ENCODE peak calls at places on chromosomes 5 and 9, in four cellular contexts. G is H1, E is IMR-90, N is mesendoderm. Q is an unnamed sample.

GRCh38 chr9:86353591-86354047 is 591 bp downstream of the TUT7 start:
- DNase-seq in G (peak; percentile 1), E (no peak), N (no peak), Q (no peak)

GRCh38 chr5:114782217-114782616 is 387.5 kb downstream of the TRIM36 start:
- DNase-seq in G (no peak), E (no peak), N (no peak), Q (no peak)

GRCh38 chr5:138157626-138158025 is 18.4 kb upstream of the NME5 start:
- DNase-seq in G (no peak), E (no peak), N (no peak), Q (no peak)

GRCh38 chr9:134807726-134808125 is 72.9 kb upstream of the FCN2 start:
- DNase-seq in G (no peak), E (peak; percentile 64), N (no peak), Q (no peak)

GRCh38 chr9:88173378-88173999 is 35.2 kb upstream of the SPATA31C2 start:
- DNase-seq in G (peak; percentile 27), E (peak; percentile 73), N (peak; percentile 93), Q (peak; percentile 69)

GRCh38 chr9:89839427-89839826 is 234.6 kb downstream of the GADD45G start:
- DNase-seq in G (no peak), E (no peak), N (no peak), Q (no peak)

GRCh38 chr9:70865471-70865870 is 255.9 kb downstream of the TRPM3 start:
- DNase-seq in G (no peak), E (no peak), N (no peak), Q (no peak)

GRCh38 chr5:57102905-57103255 is 71.0 kb upstream of the GPBP1 start:
- DNase-seq in G (no peak), E (no peak), N (no peak), Q (no peak)

GRCh38 chr5:66757219-66757833 is 161.1 kb downstream of the MAST4 start:
- DNase-seq in G (no peak), E (peak; percentile 44), N (peak; percentile 44), Q (no peak)

GRCh38 chr5:143182901-143183820 is 220.3 kb downstream of the NR3C1 start:
- DNase-seq in G (no peak), E (peak; percentile 48), N (peak; percentile 27), Q (no peak)

GRCh38 chr9:71901695-71902094 is 9.3 kb downstream of the ABHD17B start:
- DNase-seq in G (no peak), E (no peak), N (peak; percentile 16), Q (no peak)

GRCh38 chr9:117081641-117082317 is 333.1 kb downstream of the ASTN2 start:
- DNase-seq in G (no peak), E (no peak), N (no peak), Q (no peak)

GRCh38 chr5:143653256-143653655 is 158.7 kb upstream of the HMHB1 start:
- DNase-seq in G (no peak), E (no peak), N (no peak), Q (no peak)

GRCh38 chr5:168096525-168096924 is 194.9 kb upstream of the WWC1 start:
- DNase-seq in G (no peak), E (no peak), N (no peak), Q (no peak)

GRCh38 chr5:168088415-168089165 is 202.9 kb upstream of the WWC1 start:
- DNase-seq in G (no peak), E (no peak), N (no peak), Q (no peak)

GRCh38 chr5:168093200-168093930 is 198.1 kb upstream of the WWC1 start:
- DNase-seq in G (no peak), E (no peak), N (no peak), Q (no peak)

GRCh38 chr5:168089201-168089887 is 202.1 kb upstream of the WWC1 start:
- DNase-seq in G (no peak), E (no peak), N (no peak), Q (no peak)

GRCh38 chr5:168092786-168093185 is 198.7 kb upstream of the WWC1 start:
- DNase-seq in G (no peak), E (no peak), N (no peak), Q (no peak)
- H4K5ac ChIP-seq in G (no peak overlapping the region), E (no peak overlapping the region), N (no peak overlapping the region), Q (no peak overlapping the region)

GRCh38 chr5:61687371-61687770 is 355.3 kb downstream of the ZSWIM6 start:
- DNase-seq in G (no peak), E (no peak), N (no peak), Q (no peak)

GRCh38 chr5:61680247-61680646 is 348.2 kb downstream of the ZSWIM6 start:
- DNase-seq in G (no peak), E (no peak), N (no peak), Q (no peak)

GRCh38 chr5:61686491-61687257 is 354.6 kb downstream of the ZSWIM6 start:
- DNase-seq in G (no peak), E (no peak), N (no peak), Q (no peak)

GRCh38 chr5:61679562-61679961 is 347.5 kb downstream of the ZSWIM6 start:
- DNase-seq in G (no peak), E (no peak), N (no peak), Q (no peak)

DNA sequence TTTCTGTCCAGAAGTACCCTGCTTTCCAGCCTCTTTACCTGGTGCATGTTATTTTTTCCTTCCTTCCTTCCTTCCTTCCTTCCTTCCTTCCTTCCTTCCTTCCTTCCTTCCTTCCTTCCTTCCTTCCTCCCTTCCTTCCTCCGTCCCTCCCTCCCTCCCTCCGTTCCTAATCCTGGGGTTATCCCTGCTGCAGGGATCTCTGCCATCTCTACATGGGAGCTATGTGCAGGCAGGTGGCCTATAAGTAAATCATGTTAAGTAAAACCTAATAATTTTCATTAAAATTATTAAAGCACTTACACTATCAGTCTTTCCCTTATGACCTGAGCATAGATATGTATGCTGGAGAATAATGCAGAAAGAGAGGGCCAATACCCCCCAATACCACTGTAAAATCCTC is 351.9 kb downstream of the ZSWIM6 start:
- DNase-seq in G (no peak), E (no peak), N (no peak), Q (no peak)
- H4K5ac ChIP-seq in G (no peak overlapping the region), E (no peak overlapping the region), N (no peak overlapping the region), Q (no peak overlapping the region)

GRCh38 chr5:174431504-174431903 is 292.9 kb upstream of the MSX2 start:
- DNase-seq in G (no peak), E (no peak), N (peak; percentile 65), Q (no peak)

GRCh38 chr5:174430940-174431339 is 293.4 kb upstream of the MSX2 start:
- DNase-seq in G (no peak), E (no peak), N (no peak), Q (no peak)

GRCh38 chr5:174428895-174429294 is 295.5 kb upstream of the MSX2 start:
- DNase-seq in G (no peak), E (no peak), N (no peak), Q (no peak)

GRCh38 chr5:174436805-174437204 is 287.6 kb upstream of the MSX2 start:
- DNase-seq in G (no peak), E (no peak), N (no peak), Q (no peak)

DNA sequence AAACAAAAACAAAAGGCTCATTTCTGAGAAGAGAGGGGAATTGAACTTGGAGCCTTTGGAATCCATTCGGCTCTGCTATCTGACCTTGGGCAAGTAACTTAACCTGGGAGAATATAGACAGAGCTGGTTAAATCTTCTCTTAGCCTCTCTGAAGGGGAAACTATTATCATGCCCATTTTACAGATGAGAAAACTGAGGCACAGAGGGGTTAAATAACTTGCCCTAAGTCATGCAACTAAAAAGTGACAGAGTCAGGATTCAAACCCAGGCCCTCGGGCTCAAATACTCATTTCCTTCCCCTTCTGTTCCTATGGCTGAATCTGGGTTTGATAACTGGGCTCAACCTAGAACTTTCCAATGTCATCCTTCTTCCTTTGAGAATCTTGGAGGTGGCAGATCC is 291.3 kb upstream of the MSX2 start:
- DNase-seq in G (no peak), E (no peak), N (no peak), Q (no peak)
- H4K5ac ChIP-seq in G (no peak overlapping the region), E (no peak overlapping the region), N (no peak overlapping the region), Q (no peak overlapping the region)

GRCh38 chr9:129100383-129101169 is 10.0 kb downstream of the CRAT start:
- DNase-seq in G (no peak), E (no peak), N (peak; percentile 61), Q (peak; percentile 70)

GRCh38 chr9:129098328-129098727 is 12.3 kb downstream of the CRAT start:
- DNase-seq in G (no peak), E (no peak), N (no peak), Q (no peak)

GRCh38 chr9:129095170-129095667 is 14.3 kb downstream of the DOLPP1 start:
- DNase-seq in G (no peak), E (no peak), N (no peak), Q (no peak)

GRCh38 chr9:129095908-129096307 is 14.7 kb downstream of the CRAT start:
- DNase-seq in G (no peak), E (no peak), N (no peak), Q (no peak)

DNA sequence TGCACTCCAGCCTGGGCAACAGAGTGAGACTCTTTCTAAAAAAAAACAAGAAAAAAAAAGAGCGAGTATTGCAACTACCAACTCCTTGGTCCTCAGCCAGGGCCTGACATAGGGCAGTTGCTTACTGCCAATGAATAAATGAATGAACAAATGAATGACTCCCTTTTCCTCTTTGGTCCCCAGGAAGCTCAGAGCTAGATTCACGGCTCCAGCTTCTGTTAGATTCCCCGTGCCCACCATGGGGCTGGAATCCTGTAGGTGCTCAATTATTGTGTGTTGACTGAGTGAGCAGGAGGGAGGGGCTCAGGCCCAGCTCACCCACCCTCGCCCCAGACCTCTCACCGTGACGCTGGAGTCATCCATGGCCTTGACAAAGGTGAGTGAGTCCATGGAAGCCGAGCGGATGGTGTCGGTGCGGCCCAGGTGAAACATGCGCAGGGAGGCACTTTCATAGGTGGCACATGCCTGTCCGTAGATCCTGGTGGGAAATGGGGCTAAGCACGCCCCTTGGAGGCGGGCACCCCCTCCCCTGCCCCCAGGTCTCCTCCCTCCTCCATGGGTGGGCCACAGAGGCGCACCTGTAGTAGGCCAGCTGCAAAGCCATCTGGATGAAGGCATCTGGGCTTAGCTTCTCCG is 12.8 kb downstream of the CRAT start:
- DNase-seq in G (no peak), E (no peak), N (no peak), Q (no peak)
- H4K5ac ChIP-seq in G (no peak overlapping the region), E (no peak overlapping the region), N (no peak overlapping the region), Q (no peak overlapping the region)

GRCh38 chr9:29556746-29557145 is 1983.5 kb upstream of the C9orf72 start:
- DNase-seq in G (no peak), E (no peak), N (no peak), Q (no peak)
- H4K5ac ChIP-seq in G (no peak overlapping the region), E (no peak overlapping the region), N (no peak overlapping the region), Q (no peak overlapping the region)

GRCh38 chr5:33793836-33794549 is 97.8 kb downstream of the ADAMTS12 start:
- DNase-seq in G (no peak), E (no peak), N (no peak), Q (no peak)

GRCh38 chr5:33785571-33785970 is 106.2 kb downstream of the ADAMTS12 start:
- DNase-seq in G (no peak), E (no peak), N (no peak), Q (no peak)

GRCh38 chr5:33789558-33789957 is 102.2 kb downstream of the ADAMTS12 start:
- DNase-seq in G (no peak), E (no peak), N (no peak), Q (no peak)

GRCh38 chr5:33792559-33792958 is 99.2 kb downstream of the ADAMTS12 start:
- DNase-seq in G (no peak), E (no peak), N (no peak), Q (no peak)

DNA sequence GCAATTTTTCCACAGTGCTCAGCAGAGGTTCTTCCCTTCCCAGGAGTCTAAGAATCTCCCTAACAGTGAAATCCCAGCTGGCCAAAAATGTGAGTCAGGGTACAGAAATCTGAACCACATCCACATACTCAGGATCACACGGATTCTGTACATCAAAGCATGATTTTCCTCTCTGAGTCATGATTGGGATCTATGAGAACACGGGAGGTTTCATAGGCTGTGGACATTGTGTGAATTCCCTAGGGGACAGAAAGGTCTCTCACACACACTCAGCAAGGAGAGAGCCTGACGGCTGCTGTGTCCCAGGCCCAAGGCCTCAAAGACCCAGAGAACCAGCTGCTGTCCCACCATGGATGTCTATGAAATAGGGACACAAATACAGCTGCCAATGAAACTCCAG is 102.9 kb downstream of the ADAMTS12 start:
- DNase-seq in G (no peak), E (peak; percentile 100), N (no peak), Q (no peak)
- H4K5ac ChIP-seq in G (no peak overlapping the region), E (peak overlapping the region; percentile 2), N (no peak overlapping the region), Q (no peak overlapping the region)